ENCODE peak calls at places on chromosomes 2 and 18, in nine cellular contexts. One of them, this sample, is unnamed.

GRCh38 chr2:236828002-236828401 is 257.7 kb upstream of the COPS8 start:
- DNase-seq in HepG2: no peak
- DNase-seq in ovary: no peak
- DNase-seq in colonic mucosa: no peak
- DNase-seq in brain microvascular endothelial cell: no peak
- DNase-seq in iPS DF 6.9: no peak
- DNase-seq in IMR-90: no peak
- DNase-seq in heart right ventricle: peak; percentile 28
- DNase-seq in kidney: no peak
- DNase-seq in this sample: no peak

GRCh38 chr2:60947056-60947455 is 65.7 kb downstream of the REL start:
- DNase-seq in HepG2: no peak
- DNase-seq in ovary: no peak
- DNase-seq in colonic mucosa: no peak
- DNase-seq in brain microvascular endothelial cell: no peak
- DNase-seq in iPS DF 6.9: no peak
- DNase-seq in IMR-90: no peak
- DNase-seq in heart right ventricle: no peak
- DNase-seq in kidney: no peak
- DNase-seq in this sample: no peak

GRCh38 chr2:155442755-155443372 is 744.4 kb downstream of the KCNJ3 start:
- DNase-seq in HepG2: no peak
- DNase-seq in ovary: no peak
- DNase-seq in colonic mucosa: no peak
- DNase-seq in brain microvascular endothelial cell: no peak
- DNase-seq in iPS DF 6.9: no peak
- DNase-seq in IMR-90: no peak
- DNase-seq in heart right ventricle: no peak
- DNase-seq in kidney: no peak
- DNase-seq in this sample: no peak

GRCh38 chr2:216539120-216539519 is 40.5 kb downstream of the RPL37A start:
- DNase-seq in HepG2: no peak
- DNase-seq in ovary: no peak
- DNase-seq in colonic mucosa: no peak
- DNase-seq in brain microvascular endothelial cell: no peak
- DNase-seq in iPS DF 6.9: no peak
- DNase-seq in IMR-90: no peak
- DNase-seq in heart right ventricle: no peak
- DNase-seq in kidney: no peak
- DNase-seq in this sample: no peak

GRCh38 chr2:54459037-54459441 is 2.9 kb downstream of the SPTBN1 start:
- DNase-seq in HepG2: no peak
- DNase-seq in ovary: no peak
- DNase-seq in colonic mucosa: no peak
- DNase-seq in brain microvascular endothelial cell: no peak
- DNase-seq in iPS DF 6.9: no peak
- DNase-seq in IMR-90: peak; percentile 65
- DNase-seq in heart right ventricle: no peak
- DNase-seq in kidney: no peak
- DNase-seq in this sample: no peak

GRCh38 chr2:18650221-18650620 is 60.9 kb upstream of the NT5C1B start:
- DNase-seq in HepG2: no peak
- DNase-seq in ovary: no peak
- DNase-seq in colonic mucosa: no peak
- DNase-seq in brain microvascular endothelial cell: no peak
- DNase-seq in iPS DF 6.9: no peak
- DNase-seq in IMR-90: no peak
- DNase-seq in heart right ventricle: no peak
- DNase-seq in kidney: no peak
- DNase-seq in this sample: no peak

GRCh38 chr2:120675460-120676130 is 60.1 kb upstream of the GLI2 start:
- DNase-seq in HepG2: peak; percentile 50
- DNase-seq in ovary: peak; percentile 56
- DNase-seq in colonic mucosa: peak; percentile 66
- DNase-seq in brain microvascular endothelial cell: peak; percentile 64
- DNase-seq in iPS DF 6.9: no peak
- DNase-seq in IMR-90: peak; percentile 50
- DNase-seq in heart right ventricle: peak; percentile 44
- DNase-seq in kidney: no peak
- DNase-seq in this sample: no peak

GRCh38 chr2:128362889-128363228 is 44.2 kb upstream of the HS6ST1 start:
- DNase-seq in HepG2: no peak
- DNase-seq in ovary: no peak
- DNase-seq in colonic mucosa: no peak
- DNase-seq in brain microvascular endothelial cell: peak; percentile 71
- DNase-seq in iPS DF 6.9: peak; percentile 80
- DNase-seq in IMR-90: peak; percentile 79
- DNase-seq in heart right ventricle: no peak
- DNase-seq in kidney: peak; percentile 90
- DNase-seq in this sample: peak; percentile 47

GRCh38 chr18:10475633-10476388 is 21.4 kb downstream of the APCDD1 start:
- DNase-seq in HepG2: no peak
- DNase-seq in ovary: no peak
- DNase-seq in colonic mucosa: no peak
- DNase-seq in brain microvascular endothelial cell: no peak
- DNase-seq in iPS DF 6.9: no peak
- DNase-seq in IMR-90: no peak
- DNase-seq in heart right ventricle: no peak
- DNase-seq in kidney: no peak
- DNase-seq in this sample: no peak

GRCh38 chr2:160207804-160208661 is 8.0 kb upstream of the ITGB6 start:
- DNase-seq in HepG2: peak; percentile 70
- DNase-seq in ovary: peak; percentile 49
- DNase-seq in colonic mucosa: peak; percentile 90
- DNase-seq in brain microvascular endothelial cell: peak; percentile 74
- DNase-seq in iPS DF 6.9: no peak
- DNase-seq in IMR-90: peak; percentile 83
- DNase-seq in heart right ventricle: peak; percentile 41
- DNase-seq in kidney: peak; percentile 94
- DNase-seq in this sample: peak; percentile 82

GRCh38 chr18:8462651-8463185 is 146.5 kb upstream of the RAB12 start:
- DNase-seq in HepG2: peak; percentile 21
- DNase-seq in ovary: no peak
- DNase-seq in colonic mucosa: no peak
- DNase-seq in brain microvascular endothelial cell: no peak
- DNase-seq in iPS DF 6.9: no peak
- DNase-seq in IMR-90: no peak
- DNase-seq in heart right ventricle: no peak
- DNase-seq in kidney: no peak
- DNase-seq in this sample: no peak

GRCh38 chr2:179796213-179797007 is 65.0 kb downstream of the ZNF385B start:
- DNase-seq in HepG2: no peak
- DNase-seq in ovary: no peak
- DNase-seq in colonic mucosa: no peak
- DNase-seq in brain microvascular endothelial cell: no peak
- DNase-seq in iPS DF 6.9: peak; percentile 1
- DNase-seq in IMR-90: no peak
- DNase-seq in heart right ventricle: no peak
- DNase-seq in kidney: no peak
- DNase-seq in this sample: no peak

GRCh38 chr2:108417254-108417653 is 31.8 kb upstream of the GCC2 start:
- DNase-seq in HepG2: peak; percentile 80
- DNase-seq in ovary: no peak
- DNase-seq in colonic mucosa: no peak
- DNase-seq in brain microvascular endothelial cell: no peak
- DNase-seq in iPS DF 6.9: no peak
- DNase-seq in IMR-90: no peak
- DNase-seq in heart right ventricle: no peak
- DNase-seq in kidney: no peak
- DNase-seq in this sample: no peak

GRCh38 chr2:196759378-196759706 is 40.1 kb downstream of the GTF3C3 start:
- DNase-seq in HepG2: no peak
- DNase-seq in ovary: no peak
- DNase-seq in colonic mucosa: no peak
- DNase-seq in brain microvascular endothelial cell: peak; percentile 47
- DNase-seq in iPS DF 6.9: no peak
- DNase-seq in IMR-90: peak; percentile 10
- DNase-seq in heart right ventricle: no peak
- DNase-seq in kidney: no peak
- DNase-seq in this sample: no peak
- H3K4me3 ChIP-seq in HepG2: no peak overlapping the region
- H3K4me3 ChIP-seq in ovary: no peak overlapping the region
- H3K4me3 ChIP-seq in colonic mucosa: no peak overlapping the region
- H3K4me3 ChIP-seq in brain microvascular endothelial cell: no peak overlapping the region
- H3K4me3 ChIP-seq in iPS DF 6.9: no peak overlapping the region
- H3K4me3 ChIP-seq in IMR-90: no peak overlapping the region
- H3K4me3 ChIP-seq in heart right ventricle: no peak overlapping the region
- H3K4me3 ChIP-seq in kidney: no peak overlapping the region
- H3K4me3 ChIP-seq in this sample: no peak overlapping the region

GRCh38 chr18:49997468-49998045 is 184.2 kb upstream of the ACAA2 start:
- DNase-seq in HepG2: no peak
- DNase-seq in ovary: no peak
- DNase-seq in colonic mucosa: no peak
- DNase-seq in brain microvascular endothelial cell: no peak
- DNase-seq in iPS DF 6.9: no peak
- DNase-seq in IMR-90: no peak
- DNase-seq in heart right ventricle: no peak
- DNase-seq in kidney: no peak
- DNase-seq in this sample: no peak

GRCh38 chr18:49988733-49989132 is 175.4 kb upstream of the ACAA2 start:
- DNase-seq in HepG2: no peak
- DNase-seq in ovary: no peak
- DNase-seq in colonic mucosa: no peak
- DNase-seq in brain microvascular endothelial cell: no peak
- DNase-seq in iPS DF 6.9: peak; percentile 9
- DNase-seq in IMR-90: no peak
- DNase-seq in heart right ventricle: peak; percentile 56
- DNase-seq in kidney: no peak
- DNase-seq in this sample: no peak

GRCh38 chr18:49988101-49988500 is 174.8 kb upstream of the ACAA2 start:
- DNase-seq in HepG2: no peak
- DNase-seq in ovary: no peak
- DNase-seq in colonic mucosa: no peak
- DNase-seq in brain microvascular endothelial cell: no peak
- DNase-seq in iPS DF 6.9: no peak
- DNase-seq in IMR-90: no peak
- DNase-seq in heart right ventricle: peak; percentile 20
- DNase-seq in kidney: no peak
- DNase-seq in this sample: no peak

GRCh38 chr18:49994410-49994809 is 181.1 kb upstream of the ACAA2 start:
- DNase-seq in HepG2: no peak
- DNase-seq in ovary: no peak
- DNase-seq in colonic mucosa: no peak
- DNase-seq in brain microvascular endothelial cell: no peak
- DNase-seq in iPS DF 6.9: no peak
- DNase-seq in IMR-90: no peak
- DNase-seq in heart right ventricle: no peak
- DNase-seq in kidney: no peak
- DNase-seq in this sample: no peak

GRCh38 chr18:49993299-49993698 is 180.0 kb upstream of the ACAA2 start:
- DNase-seq in HepG2: no peak
- DNase-seq in ovary: no peak
- DNase-seq in colonic mucosa: no peak
- DNase-seq in brain microvascular endothelial cell: no peak
- DNase-seq in iPS DF 6.9: no peak
- DNase-seq in IMR-90: no peak
- DNase-seq in heart right ventricle: no peak
- DNase-seq in kidney: no peak
- DNase-seq in this sample: no peak
- H3K4me3 ChIP-seq in HepG2: no peak overlapping the region
- H3K4me3 ChIP-seq in ovary: no peak overlapping the region
- H3K4me3 ChIP-seq in colonic mucosa: no peak overlapping the region
- H3K4me3 ChIP-seq in brain microvascular endothelial cell: no peak overlapping the region
- H3K4me3 ChIP-seq in iPS DF 6.9: no peak overlapping the region
- H3K4me3 ChIP-seq in IMR-90: no peak overlapping the region
- H3K4me3 ChIP-seq in heart right ventricle: no peak overlapping the region
- H3K4me3 ChIP-seq in kidney: no peak overlapping the region
- H3K4me3 ChIP-seq in this sample: no peak overlapping the region

GRCh38 chr2:240832205-240832727 is 12.2 kb upstream of the KIF1A start:
- DNase-seq in HepG2: peak; percentile 85
- DNase-seq in ovary: peak; percentile 95
- DNase-seq in colonic mucosa: peak; percentile 95
- DNase-seq in brain microvascular endothelial cell: peak; percentile 86
- DNase-seq in iPS DF 6.9: no peak
- DNase-seq in IMR-90: peak; percentile 82
- DNase-seq in heart right ventricle: peak; percentile 89
- DNase-seq in kidney: peak; percentile 98
- DNase-seq in this sample: peak; percentile 53
- H3K4me3 ChIP-seq in HepG2: peak overlapping the region; percentile 19
- H3K4me3 ChIP-seq in ovary: no peak overlapping the region
- H3K4me3 ChIP-seq in colonic mucosa: no peak overlapping the region
- H3K4me3 ChIP-seq in brain microvascular endothelial cell: peak overlapping the region; percentile 9
- H3K4me3 ChIP-seq in iPS DF 6.9: peak overlapping the region; percentile 41
- H3K4me3 ChIP-seq in IMR-90: peak overlapping the region; percentile 34
- H3K4me3 ChIP-seq in heart right ventricle: peak overlapping the region; percentile 50
- H3K4me3 ChIP-seq in kidney: no peak overlapping the region
- H3K4me3 ChIP-seq in this sample: peak overlapping the region; percentile 26

GRCh38 chr2:46508312-46508711 is 28.9 kb downstream of the TMEM247 start:
- DNase-seq in HepG2: no peak
- DNase-seq in ovary: no peak
- DNase-seq in colonic mucosa: no peak
- DNase-seq in brain microvascular endothelial cell: no peak
- DNase-seq in iPS DF 6.9: no peak
- DNase-seq in IMR-90: no peak
- DNase-seq in heart right ventricle: no peak
- DNase-seq in kidney: no peak
- DNase-seq in this sample: no peak

GRCh38 chr2:46504221-46504620 is 24.9 kb downstream of the TMEM247 start:
- DNase-seq in HepG2: no peak
- DNase-seq in ovary: no peak
- DNase-seq in colonic mucosa: no peak
- DNase-seq in brain microvascular endothelial cell: no peak
- DNase-seq in iPS DF 6.9: no peak
- DNase-seq in IMR-90: no peak
- DNase-seq in heart right ventricle: no peak
- DNase-seq in kidney: no peak
- DNase-seq in this sample: no peak

GRCh38 chr2:46504685-46505559 is 25.6 kb downstream of the TMEM247 start:
- DNase-seq in HepG2: no peak
- DNase-seq in ovary: no peak
- DNase-seq in colonic mucosa: no peak
- DNase-seq in brain microvascular endothelial cell: no peak
- DNase-seq in iPS DF 6.9: no peak
- DNase-seq in IMR-90: no peak
- DNase-seq in heart right ventricle: no peak
- DNase-seq in kidney: no peak
- DNase-seq in this sample: no peak

GRCh38 chr2:46508734-46509133 is 29.4 kb downstream of the TMEM247 start:
- DNase-seq in HepG2: no peak
- DNase-seq in ovary: no peak
- DNase-seq in colonic mucosa: no peak
- DNase-seq in brain microvascular endothelial cell: no peak
- DNase-seq in iPS DF 6.9: no peak
- DNase-seq in IMR-90: no peak
- DNase-seq in heart right ventricle: no peak
- DNase-seq in kidney: no peak
- DNase-seq in this sample: no peak

DNA sequence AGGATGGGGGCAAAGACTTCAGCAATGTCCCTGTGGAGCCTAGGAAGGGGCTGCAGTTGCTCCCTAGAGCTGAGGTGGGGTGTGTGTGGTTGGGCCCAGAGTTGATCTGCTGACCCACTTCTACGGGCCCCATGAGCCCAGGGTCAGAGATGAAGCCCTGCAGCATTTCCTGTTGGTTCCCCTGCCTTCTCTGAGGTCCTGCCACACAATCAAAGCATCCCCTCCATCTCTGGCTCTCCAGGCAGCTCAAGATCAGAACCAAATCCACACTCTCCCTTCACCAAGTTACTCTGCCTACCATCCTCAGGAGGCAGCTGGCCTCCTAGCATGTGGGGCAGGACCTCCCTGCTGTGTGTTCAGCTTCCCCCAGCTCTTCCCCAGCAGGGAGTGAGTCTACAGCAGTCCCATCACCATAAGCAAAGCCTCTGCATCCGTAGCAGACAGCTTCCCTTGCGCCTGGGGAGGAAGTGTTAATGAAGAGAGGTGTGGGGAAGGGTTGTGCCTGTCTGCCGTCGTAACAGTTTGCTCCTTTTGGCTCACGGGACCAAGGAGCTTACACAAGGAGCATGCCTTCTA is 26.9 kb downstream of the TMEM247 start:
- DNase-seq in HepG2: no peak
- DNase-seq in ovary: no peak
- DNase-seq in colonic mucosa: no peak
- DNase-seq in brain microvascular endothelial cell: no peak
- DNase-seq in iPS DF 6.9: no peak
- DNase-seq in IMR-90: no peak
- DNase-seq in heart right ventricle: no peak
- DNase-seq in kidney: no peak
- DNase-seq in this sample: no peak
- H3K4me3 ChIP-seq in HepG2: no peak overlapping the region
- H3K4me3 ChIP-seq in ovary: no peak overlapping the region
- H3K4me3 ChIP-seq in colonic mucosa: no peak overlapping the region
- H3K4me3 ChIP-seq in brain microvascular endothelial cell: no peak overlapping the region
- H3K4me3 ChIP-seq in iPS DF 6.9: no peak overlapping the region
- H3K4me3 ChIP-seq in IMR-90: no peak overlapping the region
- H3K4me3 ChIP-seq in heart right ventricle: no peak overlapping the region
- H3K4me3 ChIP-seq in kidney: no peak overlapping the region
- H3K4me3 ChIP-seq in this sample: no peak overlapping the region